ENCODE peak calls at places on chromosomes 6 and 20, in four cellular contexts. D is GM12878, P is HepG2, E is K562. Y is an unnamed sample.

GRCh38 chr20:625360-625932 is 15.3 kb upstream of the TCF15 start:
- DNase-seq in D (no peak), P (no peak), E (no peak), Y (no peak)

GRCh38 chr6:168355716-168356522 is 36.3 kb upstream of the DACT2 start:
- DNase-seq in D (no peak), P (peak; percentile 49), E (peak; percentile 82), Y (peak; percentile 92)

GRCh38 chr6:13098808-13099570 is 229.3 kb downstream of the TBC1D7 start:
- DNase-seq in D (no peak), P (no peak), E (no peak), Y (no peak)

GRCh38 chr6:6678811-6679210 is 90.3 kb downstream of the LY86 start:
- DNase-seq in D (no peak), P (no peak), E (no peak), Y (no peak)

GRCh38 chr6:470901-471448 is 79.4 kb downstream of the IRF4 start:
- DNase-seq in D (peak; percentile 45), P (no peak), E (no peak), Y (no peak)

GRCh38 chr6:135180458-135181332 is at the start of gene MYB:
- DNase-seq in D (no peak), P (no peak), E (peak; percentile 92), Y (peak; percentile 97)

GRCh38 chr20:62618622-62619529 is 23.4 kb upstream of the SLCO4A1 start:
- DNase-seq in D (no peak), P (no peak), E (no peak), Y (no peak)

GRCh38 chr6:9126845-9127560 is 691.7 kb upstream of the SLC35B3 start:
- DNase-seq in D (no peak), P (no peak), E (no peak), Y (no peak)

GRCh38 chr20:59824711-59825562 is 108.5 kb downstream of the SYCP2 start:
- DNase-seq in D (no peak), P (no peak), E (no peak), Y (peak; percentile 6)

GRCh38 chr20:57653546-57653900 is 33.3 kb upstream of the ZBP1 start:
- DNase-seq in D (no peak), P (no peak), E (no peak), Y (peak; percentile 14)

GRCh38 chr20:17710379-17711305 is 10.9 kb downstream of the BANF2 start:
- DNase-seq in D (no peak), P (peak; percentile 92), E (peak; percentile 9), Y (no peak)
- TF ChIP-seq CHD2 in D (no peak), P (no peak), E (no peak), Y (no peak)

GRCh38 chr6:85089255-85089654 is 324.9 kb upstream of the TBX18 start:
- DNase-seq in D (no peak), P (no peak), E (no peak), Y (no peak)
- TF ChIP-seq POLR2AphosphoS5 in D (no peak), P (no peak), E (no peak), Y (no peak)

DNA sequence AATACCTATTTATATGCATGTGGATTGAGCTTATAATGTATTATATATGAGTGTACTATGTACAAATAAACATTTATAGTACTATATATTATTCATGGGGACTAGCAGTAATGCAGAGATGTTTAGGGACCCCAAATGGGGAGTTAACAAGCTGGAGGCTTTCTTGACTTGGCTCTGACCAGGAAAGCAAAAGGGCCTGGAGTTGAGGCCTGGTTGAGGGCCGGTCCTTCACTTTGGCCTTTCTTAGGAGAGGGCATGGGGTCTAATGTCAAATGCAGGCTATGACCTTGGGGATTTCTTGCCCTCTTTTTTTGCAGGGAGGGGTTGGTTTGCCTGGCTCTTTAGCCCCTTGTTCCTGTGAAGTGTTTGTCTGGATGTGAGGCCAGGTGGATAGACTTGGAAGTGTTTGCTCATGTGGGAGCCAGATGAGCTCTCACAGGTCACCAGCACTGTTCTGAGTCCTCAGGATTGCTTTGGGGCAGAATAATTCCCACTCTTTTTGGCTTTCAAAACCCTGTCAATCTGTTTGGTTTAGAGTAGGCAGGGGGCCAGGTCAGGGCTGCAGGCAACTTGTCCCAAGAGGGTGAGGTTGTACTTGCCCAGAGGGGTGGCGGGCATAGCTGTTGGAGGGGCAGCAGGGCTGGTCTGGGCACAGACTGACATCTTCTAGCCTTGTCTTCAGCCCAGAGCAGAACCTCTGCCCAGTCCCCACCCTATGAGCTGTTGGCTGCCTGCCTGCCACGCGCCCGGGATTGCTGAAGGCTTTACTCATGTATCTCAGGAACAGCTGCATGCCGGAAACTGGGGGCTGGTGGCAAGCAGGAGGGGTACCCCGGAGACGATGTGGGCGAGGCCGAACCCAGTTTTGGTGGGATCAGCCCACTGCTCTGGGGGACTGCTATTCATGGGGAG is 14.6 kb downstream of the TJAP1 start:
- DNase-seq in D (no peak), P (no peak), E (no peak), Y (peak; percentile 52)
- TF ChIP-seq CHD2 in D (no peak), P (no peak), E (no peak), Y (no peak)

DNA sequence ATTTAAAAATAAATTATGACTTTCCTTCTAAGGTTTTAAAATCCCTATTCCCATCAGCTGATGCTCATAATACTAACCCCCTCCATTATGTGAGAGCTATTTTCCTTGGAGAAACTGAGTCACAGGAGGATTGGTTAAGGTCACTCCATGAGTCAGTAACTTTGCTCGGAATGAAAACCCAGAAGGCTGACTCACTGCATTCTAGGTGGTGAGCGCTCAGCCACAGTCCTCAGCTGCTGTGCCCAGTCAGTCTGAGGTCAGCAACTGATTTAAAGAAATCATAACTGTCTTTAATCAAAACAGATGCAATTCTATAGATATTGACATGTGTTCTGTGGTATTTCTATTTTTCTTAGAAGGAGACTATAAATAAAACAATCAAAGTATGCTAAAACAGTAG is 359.2 kb downstream of the GJA1 start:
- DNase-seq in D (no peak), P (no peak), E (no peak), Y (no peak)
- TF ChIP-seq POLR2AphosphoS5 in D (no peak), P (no peak), E (no peak), Y (peak; percentile 83)

GRCh38 chr6:45476341-45476740 is 98.6 kb upstream of the SUPT3H start:
- DNase-seq in D (no peak), P (no peak), E (no peak), Y (no peak)

GRCh38 chr6:45479834-45480696 is 102.3 kb upstream of the SUPT3H start:
- DNase-seq in D (no peak), P (no peak), E (no peak), Y (no peak)

GRCh38 chr6:45477785-45478184 is 100.1 kb upstream of the SUPT3H start:
- DNase-seq in D (no peak), P (no peak), E (no peak), Y (no peak)

GRCh38 chr6:45477278-45477677 is 99.5 kb upstream of the SUPT3H start:
- DNase-seq in D (no peak), P (no peak), E (no peak), Y (no peak)

GRCh38 chr6:45478235-45478634 is 100.5 kb upstream of the SUPT3H start:
- DNase-seq in D (no peak), P (no peak), E (no peak), Y (no peak)
- TF ChIP-seq CHD2 in D (no peak), P (no peak), E (no peak), Y (no peak)

DNA sequence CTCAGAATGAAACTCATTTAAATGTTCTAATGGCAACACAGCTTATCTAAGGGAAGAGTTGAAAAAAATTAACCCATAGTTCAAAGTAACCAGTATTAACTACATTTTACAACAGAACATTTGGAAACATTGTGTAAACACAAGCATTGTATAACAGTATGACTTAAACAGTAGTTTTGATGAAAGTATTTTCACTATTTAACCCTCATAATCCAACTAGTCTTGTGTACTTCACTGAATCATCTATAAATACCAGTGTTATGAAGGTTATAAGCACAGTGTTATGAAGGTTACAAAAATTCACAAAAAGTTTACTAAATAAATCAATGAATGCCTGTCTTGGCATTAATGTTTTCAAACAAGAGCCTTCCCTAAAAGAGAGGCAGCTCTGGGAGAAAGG is 66.5 kb downstream of the REV3L start:
- DNase-seq in D (no peak), P (no peak), E (no peak), Y (no peak)
- TF ChIP-seq POLR2AphosphoS5 in D (no peak), P (no peak), E (no peak), Y (no peak)

DNA sequence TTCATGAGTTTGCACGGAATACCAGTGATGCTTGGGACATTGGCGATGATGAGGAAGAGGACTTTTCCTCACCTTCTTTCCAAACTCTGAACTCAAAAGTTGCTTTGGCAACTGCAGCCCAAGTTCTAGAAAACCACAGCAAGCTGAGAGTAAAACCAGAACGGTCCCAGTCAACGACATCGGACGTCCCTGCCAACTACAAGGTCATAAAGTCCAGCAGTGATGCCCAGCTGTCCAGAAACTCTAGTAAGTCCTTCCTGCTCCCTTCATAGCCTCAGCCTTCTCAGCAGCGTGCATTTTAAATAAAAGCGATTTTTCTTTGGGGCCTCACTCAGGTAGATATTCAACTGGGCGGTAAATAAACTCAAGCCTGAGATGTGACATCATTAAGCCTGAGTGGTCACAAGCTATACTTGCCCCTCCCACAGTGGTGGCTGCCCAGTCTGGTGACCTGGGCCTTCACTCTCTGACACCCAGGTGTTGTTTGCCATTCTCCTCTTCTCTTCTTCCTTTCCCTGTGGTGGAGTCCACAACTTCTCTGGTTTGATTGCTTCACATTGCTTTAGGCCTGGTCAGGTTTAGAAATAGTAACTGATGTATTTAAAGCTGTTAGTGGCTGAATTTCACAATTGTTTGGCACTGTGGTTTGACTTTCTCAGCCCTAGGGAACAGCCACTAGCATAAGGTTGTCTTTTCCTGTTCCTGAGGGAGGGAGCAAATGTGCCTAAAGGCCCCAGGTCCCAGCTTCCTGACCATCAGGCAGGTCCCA is 21.6 kb upstream of the TMEM217 start:
- DNase-seq in D (no peak), P (no peak), E (no peak), Y (no peak)
- TF ChIP-seq CHD2 in D (no peak), P (no peak), E (no peak), Y (no peak)

GRCh38 chr20:56628015-56628872 is 862 bp upstream of the TFAP2C start:
- DNase-seq in D (no peak), P (no peak), E (no peak), Y (peak; percentile 32)

GRCh38 chr20:56630086-56630493 is 984 bp downstream of the TFAP2C start:
- DNase-seq in D (no peak), P (no peak), E (peak; percentile 26), Y (peak; percentile 59)

GRCh38 chr20:56627122-56628014 is 1.7 kb upstream of the TFAP2C start:
- DNase-seq in D (no peak), P (no peak), E (no peak), Y (peak; percentile 26)

GRCh38 chr20:56629464-56630085 is 469 bp downstream of the TFAP2C start:
- DNase-seq in D (no peak), P (no peak), E (no peak), Y (peak; percentile 37)

GRCh38 chr20:56628873-56629463 is at the start of gene TFAP2C:
- DNase-seq in D (no peak), P (no peak), E (peak; percentile 89), Y (peak; percentile 62)
- TF ChIP-seq POLR2AphosphoS5 in D (no peak), P (no peak), E (no peak), Y (no peak)